ENCODE peak calls at places on chromosomes 11 and 22, in six cellular contexts. L is AG10803, I is lower leg skin, B is BE2C, T is pancreas, E is brain microvascular endothelial cell. G is an unnamed sample.

GRCh38 chr11:46121328-46121723 is at the start of gene PHF21A:
- DNase-seq in B (peak), L (peak), I (peak), T (peak), E (peak), G (peak)

GRCh38 chr11:132187814-132188213 is 817.4 kb downstream of the NTM start:
- DNase-seq in T (no peak), E (peak), L (peak), B (no peak), I (no peak), G (no peak)

GRCh38 chr11:44861829-44862545 is 88.7 kb downstream of the TP53I11 start:
- DNase-seq in B (peak), E (peak), I (peak), T (no peak), L (peak), G (peak)

GRCh38 chr11:40241524-40242037 is 1217.9 kb downstream of the LRRC4C start:
- DNase-seq in I (no peak), T (no peak), B (no peak), E (no peak), L (peak), G (no peak)

GRCh38 chr11:78940500-78941225 is 366.0 kb upstream of the NARS2 start:
- DNase-seq in I (peak), B (peak), T (no peak), E (no peak), L (no peak), G (no peak)

GRCh38 chr11:10937416-10937815 is 79.6 kb upstream of the ZBED5 start:
- DNase-seq in L (no peak), T (no peak), B (no peak), E (no peak), I (no peak), G (no peak)

GRCh38 chr11:33063326-33063775 is 24.0 kb downstream of the TCP11L1 start:
- DNase-seq in E (peak), L (peak), T (no peak), I (no peak), B (no peak), G (no peak)

GRCh38 chr11:94401773-94402265 is 600 bp upstream of the GPR83 start:
- DNase-seq in B (no peak), E (no peak), L (no peak), I (no peak), T (no peak), G (no peak)

GRCh38 chr11:25562417-25562816 is 769.5 kb upstream of the ANO3 start:
- DNase-seq in L (no peak), T (no peak), E (no peak), B (peak), I (no peak), G (no peak)

GRCh38 chr22:24831678-24832077 is 25.7 kb downstream of the SGSM1 start:
- DNase-seq in E (no peak), I (no peak), T (peak), B (no peak), L (no peak), G (no peak)

GRCh38 chr11:108341654-108342053 is 118.8 kb downstream of the ATM start:
- DNase-seq in I (no peak), L (peak), T (no peak), B (no peak), E (no peak), G (no peak)

GRCh38 chr22:22865311-22866072 is 22.1 kb upstream of the IGLL5 start:
- DNase-seq in I (no peak), B (no peak), T (no peak), E (no peak), L (no peak), G (no peak)

GRCh38 chr11:45146072-45147016 is at the start of gene PRDM11:
- DNase-seq in I (peak), T (peak), E (peak), L (peak), B (peak), G (no peak)

GRCh38 chr11:74232316-74232950 is 61.3 kb downstream of the PPME1 start:
- DNase-seq in B (no peak), E (no peak), L (no peak), T (no peak), I (no peak), G (no peak)

GRCh38 chr11:73236879-73237278 is 18.8 kb downstream of the P2RY2 start:
- DNase-seq in B (peak), L (no peak), I (no peak), T (peak), E (no peak), G (no peak)

GRCh38 chr11:198236-198806 is 5.4 kb downstream of the SCGB1C1 start:
- DNase-seq in I (peak), B (no peak), E (no peak), L (no peak), T (peak), G (no peak)

GRCh38 chr11:100354736-100355135 is 332.4 kb upstream of the ARHGAP42 start:
- DNase-seq in B (no peak), E (peak), T (no peak), I (no peak), L (no peak), G (no peak)

GRCh38 chr11:115659061-115659963 is 155.1 kb upstream of the CADM1 start:
- DNase-seq in T (peak), I (no peak), L (no peak), E (no peak), B (no peak), G (no peak)

GRCh38 chr11:1152316-1153104 is 5.2 kb upstream of the MUC5AC start:
- DNase-seq in E (peak), B (no peak), T (peak), I (peak), L (peak), G (peak)

GRCh38 chr11:87359401-87359800 is 321.7 kb downstream of the TMEM135 start:
- DNase-seq in E (no peak), B (no peak), T (no peak), I (no peak), L (no peak), G (no peak)

GRCh38 chr22:37241351-37242142 is 2.5 kb downstream of the RAC2 start:
- DNase-seq in B (no peak), L (no peak), T (no peak), I (no peak), E (no peak), G (no peak)

GRCh38 chr22:50360578-50360977 is 17.5 kb downstream of the PPP6R2 start:
- DNase-seq in L (no peak), E (no peak), T (no peak), I (no peak), B (no peak), G (no peak)

GRCh38 chr22:50357222-50357621 is 14.1 kb downstream of the PPP6R2 start:
- DNase-seq in I (no peak), T (no peak), L (no peak), B (no peak), E (no peak), G (no peak)

GRCh38 chr22:50361222-50361621 is 18.1 kb downstream of the PPP6R2 start:
- DNase-seq in L (no peak), B (no peak), T (no peak), E (no peak), I (no peak), G (no peak)

GRCh38 chr22:50356186-50356585 is 13.1 kb downstream of the PPP6R2 start:
- DNase-seq in I (no peak), T (no peak), E (no peak), B (no peak), L (no peak), G (no peak)

DNA sequence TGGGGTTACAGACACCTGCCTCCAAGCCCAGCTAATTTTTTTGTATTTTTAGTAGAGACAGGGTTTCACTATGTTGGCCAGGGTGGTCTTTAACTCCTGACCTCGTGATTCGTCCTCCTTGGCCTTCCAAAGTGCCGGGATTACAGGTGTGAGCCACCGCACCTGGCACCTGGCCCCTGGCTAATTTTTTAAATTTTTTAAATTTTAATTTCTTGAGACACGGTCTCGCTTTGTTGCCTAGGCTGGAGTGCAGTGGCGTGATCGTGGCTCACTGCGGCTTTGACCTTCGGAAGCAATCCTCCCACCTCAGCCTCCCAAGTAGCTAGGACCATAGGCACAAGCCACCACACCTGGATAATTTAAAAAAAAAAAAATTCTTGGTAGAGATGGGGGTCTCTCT is 14.6 kb downstream of the PPP6R2 start:
- DNase-seq in B (no peak), E (no peak), I (no peak), T (no peak), L (no peak), G (no peak)
- TF ChIP-seq CTCF in B (no peak), E (no peak), I (no peak), T (no peak), L (no peak), G (no peak)

DNA sequence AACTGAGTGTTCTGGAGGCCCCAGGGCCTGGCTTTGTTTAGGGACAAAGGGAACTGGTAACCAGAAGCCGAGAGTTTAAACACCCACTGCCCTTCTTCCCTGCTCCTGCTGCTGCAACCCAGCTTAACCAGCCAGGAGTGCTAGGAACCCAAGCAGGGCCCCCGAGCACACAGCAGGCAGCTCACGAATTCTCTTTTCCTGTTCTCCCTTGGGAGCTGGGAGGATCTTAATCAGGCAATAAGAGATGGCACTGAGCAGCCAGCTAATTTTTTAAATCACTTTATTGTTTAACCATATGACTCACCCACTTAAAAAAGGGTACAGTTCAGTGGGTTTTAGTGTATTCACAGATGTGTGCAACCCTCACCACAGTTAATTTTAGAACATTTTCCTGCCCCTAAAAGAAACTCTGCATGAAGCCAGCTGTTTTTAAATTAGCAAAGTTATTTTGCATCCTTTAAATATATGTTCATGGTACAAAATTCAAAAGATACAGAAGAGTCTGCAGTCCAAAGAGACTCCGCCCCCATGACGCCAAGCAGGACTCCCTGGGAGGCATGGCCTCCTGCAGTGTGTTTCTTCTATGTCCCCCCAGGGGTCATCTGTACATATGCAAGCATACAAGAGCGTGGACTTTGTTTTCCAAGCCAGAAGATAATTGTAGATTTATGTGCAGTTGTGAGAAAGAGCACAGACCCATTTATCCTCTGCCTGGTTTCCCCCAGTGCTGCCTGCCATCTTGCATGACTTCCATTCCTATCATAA is 18.9 kb upstream of the PPP6R3 start:
- DNase-seq in E (peak), B (peak), I (no peak), L (peak), T (no peak), G (no peak)
- TF ChIP-seq CTCF in E (no peak), B (peak), I (no peak), L (no peak), T (no peak), G (no peak)

DNA sequence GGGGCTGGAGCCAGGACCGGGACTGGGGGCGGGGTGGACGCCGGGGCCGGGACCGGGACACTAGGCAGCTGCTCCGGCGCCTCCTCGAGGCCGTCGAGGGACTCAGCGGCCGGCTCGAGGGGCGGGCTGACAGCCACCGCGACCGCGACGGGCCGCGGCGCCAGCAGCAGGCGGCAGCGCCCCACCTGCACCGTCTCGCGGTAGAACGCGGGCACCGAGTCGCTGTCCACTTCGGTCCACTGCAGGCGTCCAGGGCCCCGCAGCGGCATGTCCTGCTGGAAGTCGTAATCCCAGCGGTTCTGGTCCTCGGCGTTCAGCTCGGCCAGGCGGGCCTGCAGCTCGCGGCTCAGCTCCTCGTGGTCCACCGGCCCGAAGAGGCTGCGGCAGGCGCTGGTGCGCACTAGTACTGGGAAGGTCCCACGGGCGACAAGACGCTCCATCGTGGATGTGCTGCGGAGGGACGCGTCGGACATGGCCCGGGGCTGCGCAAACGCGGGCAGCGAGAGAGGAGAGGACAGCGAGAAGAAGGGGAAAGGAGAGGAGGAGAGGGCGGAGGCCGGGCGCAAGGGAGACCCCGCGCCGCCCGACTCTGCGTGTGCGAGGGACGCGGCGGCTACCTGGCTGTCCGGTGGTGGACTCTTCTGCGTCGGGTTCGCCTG is 429 bp downstream of the CDKN1C start:
- DNase-seq in B (no peak), I (no peak), E (no peak), T (peak), L (peak), G (peak)
- TF ChIP-seq CTCF in B (no peak), I (no peak), E (peak), T (no peak), L (peak), G (no peak)

GRCh38 chr11:8531312-8531711 is 62.7 kb downstream of the STK33 start:
- DNase-seq in T (no peak), L (no peak), I (no peak), E (no peak), B (peak), G (no peak)

GRCh38 chr11:8527939-8528338 is 66.1 kb downstream of the STK33 start:
- DNase-seq in T (no peak), E (no peak), B (no peak), I (no peak), L (no peak), G (no peak)

GRCh38 chr11:8531982-8532381 is 62.0 kb downstream of the STK33 start:
- DNase-seq in B (no peak), I (no peak), L (no peak), T (no peak), E (no peak), G (no peak)

GRCh38 chr11:8532475-8532874 is 61.6 kb downstream of the STK33 start:
- DNase-seq in E (no peak), T (no peak), B (no peak), L (no peak), I (no peak), G (no peak)

DNA sequence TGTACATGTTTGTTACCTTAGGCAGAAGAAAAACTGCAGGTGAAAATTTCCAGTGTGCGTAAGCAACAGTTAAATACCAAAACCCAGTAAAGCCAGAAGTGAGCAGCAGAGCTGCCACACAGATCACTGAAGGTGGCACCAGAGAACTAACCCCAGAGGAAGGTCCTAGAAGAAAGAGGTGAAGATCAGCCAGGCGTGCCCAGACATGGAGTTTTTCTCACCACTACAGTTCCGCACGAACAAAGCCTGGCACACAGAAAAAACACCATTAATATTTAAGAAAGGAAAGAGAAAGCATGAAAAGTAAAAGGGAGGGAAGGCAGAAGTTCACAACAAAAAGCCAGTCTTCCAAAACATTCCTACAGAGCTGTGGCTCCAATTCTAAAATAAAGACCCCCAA is 60.7 kb downstream of the STK33 start:
- DNase-seq in B (no peak), L (no peak), T (no peak), E (no peak), I (no peak), G (no peak)
- TF ChIP-seq CTCF in B (no peak), L (no peak), T (no peak), E (no peak), I (no peak), G (no peak)